ENCODE peak calls at places on chromosomes 6 and 20, in eight cellular contexts. U is CD4-positive, alpha-beta T cell; Z is ovary; V is neuronal stem cell; M is esophagus muscularis mucosa; N is AG04450; F is iPS DF 6.9; S is CD8-positive, alpha-beta memory T cell. K is an unnamed sample. For H3K9me3, the result is how much of the 10 kb centered on the place peaks cover.

GRCh38 chr6:107392069-107392468 is 67.3 kb downstream of the PDSS2 start:
- DNase-seq in U (no peak), Z (no peak), V (no peak), M (no peak), N (no peak), F (no peak), S (no peak), K (no peak)

GRCh38 chr20:58233881-58234528 is 5.6 kb upstream of the ANKRD60 start:
- DNase-seq in U (peak), Z (peak), V (no peak), M (peak), N (no peak), F (no peak), S (peak), K (peak)

GRCh38 chr6:97399208-97399607 is 116.2 kb upstream of the MMS22L start:
- DNase-seq in U (no peak), Z (no peak), V (no peak), M (no peak), N (no peak), F (no peak), S (no peak), K (no peak)

GRCh38 chr6:107491059-107491609 is 1.2 kb downstream of the SOBP start:
- DNase-seq in U (no peak), Z (peak), V (peak), M (no peak), N (no peak), F (no peak), S (peak), K (no peak)

GRCh38 chr6:99219788-99220187 is 129.7 kb downstream of the FAXC start:
- DNase-seq in U (no peak), Z (no peak), V (no peak), M (no peak), N (no peak), F (peak), S (no peak), K (no peak)

GRCh38 chr6:80547827-80548226 is 441.4 kb downstream of the BCKDHB start:
- DNase-seq in U (no peak), Z (no peak), V (no peak), M (no peak), N (peak), F (no peak), S (no peak), K (no peak)

GRCh38 chr6:45424628-45424955 is 46.9 kb upstream of the SUPT3H start:
- DNase-seq in U (no peak), Z (no peak), V (no peak), M (no peak), N (no peak), F (no peak), S (no peak), K (no peak)

GRCh38 chr6:2940851-2941250 is 30.5 kb downstream of the SERPINB6 start:
- DNase-seq in U (no peak), Z (no peak), V (no peak), M (peak), N (no peak), F (no peak), S (no peak), K (no peak)

GRCh38 chr6:137044366-137045220 is at the start of gene IL20RA:
- DNase-seq in U (no peak), Z (peak), V (peak), M (no peak), N (no peak), F (peak), S (no peak), K (no peak)

GRCh38 chr6:85323435-85324040 is 126.3 kb upstream of the NT5E start:
- DNase-seq in U (peak), Z (peak), V (peak), M (no peak), N (peak), F (peak), S (peak), K (peak)

GRCh38 chr6:76631641-76632040 is 559.2 kb upstream of the IMPG1 start:
- DNase-seq in U (no peak), Z (no peak), V (no peak), M (no peak), N (no peak), F (no peak), S (no peak), K (no peak)

GRCh38 chr6:57102976-57103375 is 13.0 kb downstream of the ZNF451 start:
- DNase-seq in U (no peak), Z (no peak), V (no peak), M (no peak), N (no peak), F (no peak), S (no peak), K (no peak)

GRCh38 chr6:18350271-18350670 is 36.9 kb upstream of the RNF144B start:
- DNase-seq in U (no peak), Z (no peak), V (no peak), M (no peak), N (no peak), F (no peak), S (no peak), K (no peak)

GRCh38 chr20:59667131-59667530 is 62.8 kb downstream of the PHACTR3 start:
- DNase-seq in U (no peak), Z (no peak), V (no peak), M (peak), N (no peak), F (no peak), S (no peak), K (no peak)
- H3K9me3 ChIP-seq in U (under half), Z (under half), V (under half), M (under half), N (under half), F (under half), S (under half), K (under half)

DNA sequence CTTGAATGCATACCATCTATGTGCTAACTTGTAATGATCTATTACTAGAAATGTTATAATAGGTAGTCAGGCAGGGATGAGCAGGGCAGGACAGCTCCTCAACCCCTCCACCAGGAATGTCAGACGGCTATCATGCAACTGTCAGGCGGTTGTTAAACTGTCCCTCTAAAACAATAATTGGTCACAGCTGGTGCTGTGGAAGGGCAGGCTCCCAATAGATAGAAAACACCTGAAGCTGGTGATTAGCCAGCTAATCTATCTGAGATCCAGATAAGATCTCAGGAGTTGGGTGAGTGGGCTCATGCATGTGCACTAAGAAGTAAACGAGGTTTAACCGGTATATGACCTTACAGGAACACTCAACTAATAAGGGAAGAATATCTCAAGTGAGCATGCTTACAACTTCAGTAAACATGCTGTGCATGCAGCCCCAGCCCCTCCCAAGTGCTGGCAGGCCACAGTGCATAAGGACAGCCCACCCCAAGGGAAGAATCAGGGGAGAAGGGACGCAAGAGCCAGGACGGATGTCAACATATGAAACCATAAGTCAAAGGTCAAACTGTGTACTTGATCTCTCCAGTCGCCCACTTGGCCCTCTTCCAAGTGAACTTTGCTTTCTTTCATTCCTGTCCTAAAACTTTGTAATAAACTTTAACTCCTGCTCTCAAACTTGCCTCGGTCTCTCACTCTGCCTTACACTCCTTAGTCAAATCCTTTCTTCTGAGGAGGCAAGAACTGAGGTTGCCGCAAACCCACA is 566.2 kb upstream of the NRSN1 start:
- DNase-seq in U (no peak), Z (no peak), V (no peak), M (no peak), N (no peak), F (no peak), S (no peak), K (no peak)
- H3K9me3 ChIP-seq in U (under half), Z (under half), V (under half), M (under half), N (under half), F (under half), S (under half), K (under half)

DNA sequence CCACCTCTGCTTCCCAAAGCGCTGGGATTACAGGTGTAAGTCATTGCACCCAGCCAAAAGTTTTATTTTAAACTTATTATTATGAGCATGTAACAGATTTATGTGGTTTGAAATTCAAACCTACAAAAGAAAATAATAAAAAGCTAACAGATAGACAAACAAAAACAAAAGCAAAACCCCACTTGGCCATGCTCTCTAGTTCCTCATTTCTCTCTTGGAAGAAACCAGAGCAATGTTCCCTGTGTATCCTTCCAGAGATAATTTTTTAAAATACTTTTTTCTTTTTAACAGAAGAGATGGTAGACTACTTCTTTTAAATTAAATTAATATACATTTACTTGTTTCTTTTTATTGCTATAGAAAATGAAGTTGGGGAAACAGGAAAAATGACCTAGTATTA is 28.0 kb upstream of the SLC17A3 start:
- DNase-seq in U (no peak), Z (no peak), V (no peak), M (no peak), N (no peak), F (no peak), S (no peak), K (no peak)
- H3K9me3 ChIP-seq in U (under half), Z (under half), V (under half), M (under half), N (under half), F (under half), S (under half), K (under half)

GRCh38 chr20:16240355-16240754 is 332.9 kb downstream of the KIF16B start:
- DNase-seq in U (no peak), Z (no peak), V (no peak), M (no peak), N (no peak), F (no peak), S (no peak), K (no peak)

GRCh38 chr20:16241911-16242310 is 331.3 kb downstream of the KIF16B start:
- DNase-seq in U (no peak), Z (no peak), V (no peak), M (no peak), N (no peak), F (no peak), S (no peak), K (no peak)

GRCh38 chr20:16236589-16237241 is 336.5 kb downstream of the KIF16B start:
- DNase-seq in U (no peak), Z (no peak), V (peak), M (no peak), N (no peak), F (no peak), S (no peak), K (no peak)
- H3K9me3 ChIP-seq in U (under half), Z (under half), V (under half), M (under half), N (under half), F (under half), S (under half), K (under half)

DNA sequence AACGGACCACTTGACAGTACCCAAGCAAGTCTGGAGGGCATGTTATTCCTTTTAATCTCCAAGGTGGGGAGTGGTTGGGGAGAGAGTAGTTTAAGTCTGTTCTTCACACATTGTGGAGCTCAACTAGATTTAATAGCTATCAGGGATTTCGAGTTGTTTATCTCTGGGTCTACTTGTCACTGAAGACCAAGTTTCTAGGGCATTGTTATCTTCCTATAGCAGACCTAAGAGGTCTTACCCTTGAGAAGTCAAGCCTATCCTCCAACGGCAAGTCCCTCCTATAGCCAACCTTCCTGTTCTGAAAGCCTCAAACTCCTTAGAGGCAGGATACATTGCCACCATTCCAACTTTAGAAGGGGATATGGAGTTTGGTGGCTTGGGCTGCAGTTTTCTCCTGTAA is 164.5 kb upstream of the MOCS1 start:
- DNase-seq in U (no peak), Z (no peak), V (no peak), M (no peak), N (no peak), F (no peak), S (no peak), K (no peak)
- H3K9me3 ChIP-seq in U (under half), Z (under half), V (under half), M (under half), N (under half), F (under half), S (under half), K (under half)

GRCh38 chr6:61210549-61210948 is 1075.5 kb downstream of the KHDRBS2 start:
- DNase-seq in U (no peak), Z (no peak), V (no peak), M (no peak), N (no peak), F (no peak), S (no peak), K (no peak)
- H3K9me3 ChIP-seq in U (under half), Z (under half), V (under half), M (under half), N (under half), F (under half), S (under half), K (under half)

K was measured in T-helper 17 cell.